ENCODE peak calls at places on chromosomes 13 and 19, in nine cellular contexts. V is GM04504, L is foreskin melanocyte, J is HS-27A, M is cardiac muscle cell, B is heart right ventricle, P is RPMI7951, O is lower leg skin, C is substantia nigra. I is an unnamed sample.

GRCh38 chr13:94332360-94333040 is 147.0 kb downstream of the DCT start:
- DNase-seq in O (no peak), M (no peak), L (no peak), C (no peak), P (no peak), J (no peak), B (no peak), V (no peak), I (no peak)

GRCh38 chr19:29365836-29366417 is 153.0 kb upstream of the UQCRFS1 start:
- DNase-seq in M (no peak), J (no peak), P (no peak), L (no peak), C (no peak), O (peak), V (no peak), B (no peak), I (no peak)

GRCh38 chr19:29239220-29239776 is 26.3 kb upstream of the UQCRFS1 start:
- DNase-seq in O (no peak), P (no peak), C (no peak), J (no peak), M (no peak), L (no peak), B (no peak), V (no peak), I (no peak)

GRCh38 chr13:20968745-20969144 is 66.2 kb upstream of the XPO4 start:
- DNase-seq in L (no peak), C (no peak), M (no peak), B (no peak), P (no peak), J (no peak), O (no peak), V (no peak), I (peak)

GRCh38 chr13:45352031-45352430 is 11.0 kb upstream of the TPT1 start:
- DNase-seq in L (no peak), P (no peak), C (no peak), B (no peak), O (no peak), V (no peak), M (no peak), J (no peak), I (no peak)

GRCh38 chr19:30450101-30450500 is 77.9 kb downstream of the ZNF536 start:
- DNase-seq in O (no peak), J (no peak), P (peak), V (no peak), M (peak), L (peak), C (peak), B (peak), I (peak)

GRCh38 chr13:33353210-33353609 is 67.7 kb upstream of the STARD13 start:
- DNase-seq in C (no peak), O (peak), V (no peak), M (no peak), B (peak), J (no peak), L (no peak), P (no peak), I (no peak)

GRCh38 chr19:245457-245856 is 45.7 kb downstream of the PLPP2 start:
- DNase-seq in C (no peak), V (no peak), P (no peak), O (no peak), B (no peak), J (no peak), L (no peak), M (no peak), I (no peak)

GRCh38 chr13:53732664-53733063 is 704.1 kb downstream of the OLFM4 start:
- DNase-seq in L (no peak), J (no peak), O (no peak), B (no peak), V (no peak), P (no peak), M (no peak), C (no peak), I (no peak)

GRCh38 chr13:63605403-63605802 is 2189.8 kb upstream of the PCDH20 start:
- DNase-seq in M (no peak), V (no peak), P (no peak), L (no peak), J (no peak), C (no peak), B (no peak), O (no peak), I (no peak)

GRCh38 chr19:47456721-47457478 is 14.8 kb downstream of the SLC8A2 start:
- DNase-seq in P (no peak), M (no peak), L (no peak), O (no peak), C (no peak), J (no peak), V (no peak), B (no peak), I (no peak)

GRCh38 chr19:10602330-10603083 is 15.4 kb upstream of the AP1M2 start:
- DNase-seq in O (peak), B (peak), J (no peak), C (peak), P (peak), M (peak), V (peak), L (no peak), I (peak)

GRCh38 chr13:77698211-77699058 is 948 bp downstream of the SLAIN1 start:
- DNase-seq in B (peak), V (no peak), C (no peak), O (peak), P (peak), J (no peak), M (no peak), L (peak), I (peak)

GRCh38 chr19:10191347-10191746 is 3.4 kb downstream of the DNMT1 start:
- DNase-seq in L (no peak), J (peak), C (no peak), B (peak), P (no peak), O (no peak), V (peak), M (peak), I (no peak)

GRCh38 chr19:18419195-18419698 is at the start of gene SSBP4:
- DNase-seq in C (peak), V (peak), P (peak), B (peak), O (no peak), L (peak), J (no peak), M (peak), I (peak)

GRCh38 chr13:113153810-113154748 is 4.4 kb upstream of the PROZ start:
- DNase-seq in O (peak), V (peak), M (peak), P (peak), C (peak), L (peak), J (no peak), B (peak), I (peak)

GRCh38 chr19:39409886-39410619 is 2.4 kb upstream of the PLEKHG2 start:
- DNase-seq in C (no peak), B (peak), J (no peak), V (no peak), O (peak), M (peak), P (peak), L (no peak), I (no peak)

GRCh38 chr13:25876256-25876655 is 175.6 kb downstream of the SHISA2 start:
- DNase-seq in V (no peak), B (no peak), O (no peak), L (no peak), J (no peak), C (no peak), P (no peak), M (no peak), I (no peak)

GRCh38 chr13:30898721-30899188 is 7.3 kb upstream of the MEDAG start:
- DNase-seq in C (no peak), L (no peak), B (peak), J (no peak), P (peak), M (peak), V (peak), O (peak), I (peak)

GRCh38 chr13:110405597-110406450 is 98.7 kb downstream of the COL4A2 start:
- DNase-seq in V (peak), C (no peak), B (no peak), J (no peak), O (no peak), M (no peak), P (peak), L (no peak), I (peak)

GRCh38 chr13:82076421-82076820 is 1735.5 kb upstream of the SPRY2 start:
- DNase-seq in V (no peak), O (no peak), P (no peak), J (no peak), B (no peak), L (peak), C (no peak), M (no peak), I (no peak)

GRCh38 chr19:29491995-29492577 is 33.7 kb upstream of the VSTM2B start:
- DNase-seq in L (no peak), P (no peak), B (no peak), V (no peak), C (no peak), J (no peak), O (no peak), M (no peak), I (no peak)

GRCh38 chr19:5572556-5573286 is 5.0 kb upstream of the TINCR start:
- DNase-seq in J (no peak), M (no peak), B (no peak), P (no peak), L (no peak), C (no peak), V (no peak), O (no peak), I (no peak)

GRCh38 chr19:18683109-18683954 is at the start of gene CRTC1:
- DNase-seq in V (peak), O (peak), L (peak), P (peak), B (peak), C (peak), M (peak), J (peak), I (peak)

GRCh38 chr19:7550987-7551761 is 15.7 kb downstream of the PNPLA6 start:
- DNase-seq in M (peak), L (peak), J (no peak), O (no peak), C (peak), P (peak), B (peak), V (no peak), I (peak)

GRCh38 chr13:112809332-112810310 is 119.8 kb downstream of the ATP11A start:
- DNase-seq in M (no peak), L (no peak), P (no peak), O (peak), V (no peak), B (no peak), C (no peak), J (no peak), I (no peak)

I was measured in kidney glomerular epithelial cell.